ENCODE peak calls at places on chromosomes 13 and 19, in nine cellular contexts. E is SK-N-DZ; X is epithelial cell of esophagus; R is naive thymus-derived CD8-positive, alpha-beta T cell; K is endodermal cell; C is EH; U is NCI-H524 treated with DMSO at 0.1 percent for 48 hours; N is NCI-H748 treated with DMSO at 0.1 percent for 48 hours; Z is gastrocnemius medialis. W is an unnamed sample.

GRCh38 chr19:33718668-33719259 is 77.9 kb upstream of the KCTD15 start:
- DNase-seq in X (no peak), K (no peak), C (no peak), U (no peak), R (peak), N (no peak), E (no peak), Z (no peak), W (no peak)

GRCh38 chr19:55590109-55590508 is 9.2 kb downstream of the FIZ1 start:
- DNase-seq in X (no peak), E (no peak), Z (no peak), K (no peak), U (no peak), C (no peak), R (no peak), N (no peak), W (no peak)

GRCh38 chr13:110301606-110302131 is 5.3 kb downstream of the COL4A1 start:
- DNase-seq in K (peak), N (no peak), U (no peak), Z (no peak), C (peak), R (no peak), X (peak), E (no peak), W (no peak)

GRCh38 chr19:24054044-24054935 is 32.7 kb upstream of the ZNF254 start:
- DNase-seq in C (peak), N (no peak), X (peak), U (no peak), Z (no peak), K (no peak), E (no peak), R (no peak), W (no peak)

GRCh38 chr19:33368074-33368864 is 5.2 kb upstream of the CEBPG start:
- DNase-seq in R (no peak), K (no peak), E (no peak), X (peak), N (no peak), U (no peak), C (peak), Z (no peak), W (no peak)

GRCh38 chr19:17564783-17565182 is 9.3 kb downstream of the COLGALT1 start:
- DNase-seq in Z (no peak), R (no peak), C (no peak), E (no peak), K (no peak), U (no peak), N (no peak), X (no peak), W (no peak)

GRCh38 chr13:98265669-98266551 is 88.8 kb upstream of the RNF113B start:
- DNase-seq in X (no peak), R (no peak), K (peak), E (no peak), C (no peak), N (no peak), Z (no peak), U (no peak), W (no peak)

GRCh38 chr19:18160441-18160791 is 7.5 kb downstream of the PIK3R2 start:
- DNase-seq in R (no peak), C (no peak), U (no peak), X (no peak), E (no peak), K (no peak), N (no peak), Z (no peak), W (no peak)

GRCh38 chr13:40975441-40975840 is 43.7 kb downstream of the ELF1 start:
- DNase-seq in N (no peak), E (no peak), U (no peak), R (no peak), K (no peak), C (no peak), X (no peak), Z (no peak), W (no peak)

GRCh38 chr19:39193785-39194184 is 3.0 kb upstream of the NCCRP1 start:
- DNase-seq in Z (no peak), C (no peak), R (no peak), X (no peak), K (no peak), N (no peak), U (no peak), E (no peak), W (no peak)

GRCh38 chr13:48126944-48127814 is 32.3 kb upstream of the MED4 start:
- DNase-seq in X (peak), U (peak), N (peak), K (peak), Z (peak), E (peak), C (peak), R (peak), W (peak)

GRCh38 chr13:46561691-46562090 is 8.7 kb downstream of the LRCH1 start:
- DNase-seq in K (no peak), C (peak), X (no peak), R (no peak), N (no peak), Z (no peak), U (no peak), E (no peak), W (no peak)

GRCh38 chr19:41930926-41931592 is 2.8 kb upstream of the ERFL start:
- DNase-seq in R (no peak), K (peak), N (no peak), Z (no peak), C (no peak), U (peak), X (no peak), E (no peak), W (no peak)

GRCh38 chr13:50244913-50245574 is 229.8 kb downstream of the KCNRG start:
- DNase-seq in N (no peak), C (peak), E (no peak), K (no peak), R (no peak), X (peak), U (no peak), Z (no peak), W (peak)

GRCh38 chr13:24168392-24168750 is 7.9 kb downstream of the SPATA13 start:
- DNase-seq in K (peak), N (no peak), C (no peak), X (no peak), Z (no peak), R (no peak), E (no peak), U (no peak), W (no peak)

GRCh38 chr19:35040474-35040825 is 1.1 kb upstream of the HPN start:
- DNase-seq in X (no peak), E (no peak), R (no peak), Z (no peak), N (no peak), K (no peak), U (no peak), C (no peak), W (no peak)

GRCh38 chr19:28426902-28427232 is 786.1 kb downstream of the UQCRFS1 start:
- DNase-seq in K (no peak), E (no peak), N (no peak), X (no peak), C (peak), Z (no peak), U (no peak), R (no peak), W (no peak)

GRCh38 chr19:5585461-5586299 is 17.9 kb upstream of the TINCR start:
- DNase-seq in N (no peak), C (no peak), K (peak), R (no peak), E (no peak), Z (no peak), X (peak), U (no peak), W (peak)

GRCh38 chr13:40581277-40581579 is 85.2 kb downstream of the FOXO1 start:
- DNase-seq in R (no peak), Z (no peak), C (no peak), X (no peak), U (no peak), K (no peak), E (no peak), N (no peak), W (no peak)

GRCh38 chr19:48230555-48231129 is 25.1 kb downstream of the CARD8 start:
- DNase-seq in K (no peak), X (no peak), N (no peak), C (no peak), E (no peak), U (no peak), Z (no peak), R (no peak), W (no peak)

W was measured in DMS153.